ENCODE peak calls at places on chromosomes 16 and 17, in nine cellular contexts. S is foreskin keratinocyte; D is tibial artery; R is adrenal gland; P is lower lobe of right lung; G is PC-9; K is IMR-90; M is psoas muscle; H is CD4-positive, alpha-beta memory T cell. T is an unnamed sample. For H3K27me3 and H3K4me1, the result is how much of the 10 kb centered on the place peaks cover.

GRCh38 chr17:42118545-42118944 is 2.6 kb downstream of the KAT2A start:
- DNase-seq in D (no peak), H (peak), S (no peak), K (peak), G (no peak), R (no peak), P (no peak), M (no peak), T (no peak)

GRCh38 chr16:24013733-24014645 is 178.2 kb downstream of the PRKCB start:
- DNase-seq in D (no peak), K (no peak), P (no peak), G (no peak), M (no peak), S (no peak), R (no peak), H (peak), T (no peak)

GRCh38 chr17:36922175-36922574 is 15.1 kb upstream of the LHX1 start:
- DNase-seq in S (no peak), G (no peak), M (no peak), H (no peak), R (no peak), D (no peak), P (no peak), K (no peak), T (peak)

GRCh38 chr17:34275881-34276280 is 5.9 kb downstream of the CCL7 start:
- DNase-seq in M (no peak), G (no peak), D (no peak), K (peak), R (no peak), S (peak), P (no peak), H (no peak), T (no peak)

GRCh38 chr17:58339775-58340622 is 11.4 kb upstream of the TSPOAP1 start:
- DNase-seq in H (no peak), G (no peak), R (no peak), S (no peak), K (no peak), D (no peak), M (no peak), P (no peak), T (peak)

GRCh38 chr17:9628509-9628908 is 16.8 kb upstream of the USP43 start:
- DNase-seq in H (no peak), G (peak), R (no peak), K (no peak), D (no peak), P (no peak), S (no peak), M (no peak), T (no peak)

GRCh38 chr16:71364306-71364705 is 5.8 kb downstream of the CALB2 start:
- DNase-seq in M (no peak), D (no peak), H (no peak), K (no peak), R (no peak), S (no peak), P (no peak), G (no peak), T (no peak)

GRCh38 chr16:64092284-64092683 is 1029.6 kb downstream of the CDH11 start:
- DNase-seq in K (peak), S (peak), H (no peak), M (no peak), P (no peak), R (no peak), G (no peak), D (no peak), T (no peak)

GRCh38 chr17:83012873-83013778 is 66.3 kb upstream of the METRNL start:
- DNase-seq in K (peak), R (no peak), S (peak), G (no peak), H (no peak), P (no peak), M (no peak), D (no peak), T (no peak)

GRCh38 chr16:31453255-31454204 is 5.8 kb upstream of the ARMC5 start:
- DNase-seq in H (no peak), S (no peak), K (peak), R (peak), G (peak), M (peak), D (peak), P (peak), T (no peak)

GRCh38 chr17:348692-349425 is 3.7 kb downstream of the RPH3AL start:
- DNase-seq in P (peak), S (no peak), G (no peak), D (no peak), H (no peak), K (no peak), R (no peak), M (peak), T (no peak)

GRCh38 chr17:40020146-40020545 is 4.9 kb downstream of the CSF3 start:
- DNase-seq in R (no peak), D (no peak), S (no peak), M (no peak), H (no peak), G (no peak), P (no peak), K (no peak), T (no peak)

GRCh38 chr16:2848933-2849332 is 9.0 kb downstream of the PRSS22 start:
- DNase-seq in G (no peak), H (no peak), S (no peak), P (no peak), K (no peak), M (no peak), D (no peak), R (no peak), T (no peak)

GRCh38 chr17:73976676-73977521 is 226.6 kb upstream of the RPL38 start:
- DNase-seq in H (no peak), P (no peak), D (no peak), K (no peak), M (no peak), S (no peak), R (no peak), G (no peak), T (no peak)

GRCh38 chr16:51641191-51641765 is 490.2 kb upstream of the SALL1 start:
- DNase-seq in P (no peak), M (no peak), S (no peak), R (no peak), H (no peak), D (no peak), G (no peak), K (no peak), T (no peak)

GRCh38 chr17:76048711-76049110 is 21.6 kb upstream of the EVPL start:
- DNase-seq in K (peak), M (no peak), H (peak), P (no peak), S (no peak), G (no peak), R (no peak), D (no peak), T (no peak)

GRCh38 chr17:43880420-43880991 is 26.8 kb downstream of the MPP2 start:
- DNase-seq in S (no peak), M (peak), R (no peak), G (no peak), K (no peak), H (peak), P (peak), D (no peak), T (peak)

GRCh38 chr17:3918372-3919122 is 2.3 kb upstream of the P2RX1 start:
- DNase-seq in K (no peak), P (no peak), M (no peak), G (no peak), H (no peak), S (no peak), R (no peak), D (no peak), T (no peak)

GRCh38 chr16:68658258-68658973 is 13.3 kb downstream of the CDH3 start:
- DNase-seq in R (no peak), D (no peak), M (no peak), G (peak), H (no peak), P (no peak), K (peak), S (peak), T (no peak)

GRCh38 chr17:29049541-29050150 is 6.7 kb downstream of the PIPOX start:
- DNase-seq in D (no peak), K (no peak), S (no peak), H (no peak), M (no peak), P (no peak), G (no peak), R (no peak), T (no peak)

GRCh38 chr17:40611840-40612509 is 35.6 kb downstream of the SMARCE1 start:
- DNase-seq in D (no peak), K (no peak), G (no peak), R (no peak), P (no peak), H (no peak), M (no peak), S (no peak), T (no peak)

GRCh38 chr16:975313-975690 is 4.5 kb upstream of the LMF1 start:
- DNase-seq in H (no peak), S (no peak), P (no peak), R (no peak), D (no peak), M (no peak), K (no peak), G (no peak), T (no peak)
- H3K27me3 ChIP-seq in H (under half), S (under half), P (under half), R (under half), D (under half), M (under half), K (half or more), G (half or more), T (under half)

DNA sequence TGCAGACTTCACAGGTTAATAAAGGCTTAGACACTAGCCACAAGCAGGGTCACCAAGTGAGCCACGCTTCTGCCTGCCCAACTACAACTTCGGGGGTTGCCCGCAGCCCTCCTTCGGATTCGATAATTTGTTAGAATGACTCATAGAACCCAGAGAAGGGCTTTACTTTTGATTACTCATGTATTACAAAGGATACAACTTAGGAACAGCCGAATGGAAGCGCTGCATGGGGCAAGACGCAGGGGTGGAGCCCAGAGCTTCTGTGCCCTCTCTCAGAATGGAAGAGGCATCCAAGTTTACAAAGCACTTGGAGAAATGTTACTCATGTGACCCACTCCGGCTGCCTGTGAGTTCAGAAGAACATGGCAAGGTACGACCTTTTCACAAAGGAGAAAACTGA is 7.5 kb upstream of the CDH5 start:
- DNase-seq in G (peak), K (peak), R (no peak), M (no peak), S (peak), H (no peak), D (no peak), P (no peak), T (no peak)
- H3K4me1 ChIP-seq in G (under half), K (under half), R (under half), M (under half), S (under half), H (under half), D (under half), P (half or more), T (under half)

DNA sequence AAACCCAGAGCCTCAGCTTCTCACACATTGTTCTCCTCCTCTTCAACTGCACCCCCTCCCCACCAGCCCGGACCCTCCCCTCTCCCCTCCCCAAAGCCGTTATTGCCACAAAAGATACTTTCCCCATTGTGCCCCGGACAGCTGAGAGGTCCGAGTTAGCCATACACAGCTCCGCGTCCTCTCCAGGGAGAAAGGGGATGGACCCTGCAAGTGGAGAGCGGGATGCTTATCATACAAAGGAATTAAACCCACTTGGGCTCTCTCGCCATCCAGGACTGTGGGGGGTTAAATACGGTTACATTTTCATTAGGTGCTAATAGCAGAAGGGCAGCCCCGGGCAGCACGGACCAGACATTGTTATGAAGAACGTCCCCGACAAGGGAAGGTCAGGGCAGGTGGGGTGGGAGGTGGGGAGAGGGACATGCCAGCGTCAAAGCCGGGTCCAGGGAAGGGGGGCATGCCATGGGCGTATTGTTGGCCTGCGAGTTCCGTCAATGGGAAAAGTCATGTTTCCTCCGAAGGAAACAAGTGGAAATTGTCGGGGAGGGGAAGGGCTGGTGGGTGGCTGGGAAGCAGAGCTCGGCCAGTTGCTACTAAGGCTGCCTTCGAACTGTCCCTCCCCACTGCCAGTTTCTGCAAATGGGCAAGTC is 99.1 kb downstream of the SOX9 start:
- DNase-seq in P (no peak), K (no peak), S (no peak), G (no peak), M (no peak), R (no peak), D (no peak), H (no peak), T (no peak)
- H3K27me3 ChIP-seq in P (under half), K (under half), S (half or more), G (under half), M (under half), R (under half), D (under half), H (under half), T (under half)

DNA sequence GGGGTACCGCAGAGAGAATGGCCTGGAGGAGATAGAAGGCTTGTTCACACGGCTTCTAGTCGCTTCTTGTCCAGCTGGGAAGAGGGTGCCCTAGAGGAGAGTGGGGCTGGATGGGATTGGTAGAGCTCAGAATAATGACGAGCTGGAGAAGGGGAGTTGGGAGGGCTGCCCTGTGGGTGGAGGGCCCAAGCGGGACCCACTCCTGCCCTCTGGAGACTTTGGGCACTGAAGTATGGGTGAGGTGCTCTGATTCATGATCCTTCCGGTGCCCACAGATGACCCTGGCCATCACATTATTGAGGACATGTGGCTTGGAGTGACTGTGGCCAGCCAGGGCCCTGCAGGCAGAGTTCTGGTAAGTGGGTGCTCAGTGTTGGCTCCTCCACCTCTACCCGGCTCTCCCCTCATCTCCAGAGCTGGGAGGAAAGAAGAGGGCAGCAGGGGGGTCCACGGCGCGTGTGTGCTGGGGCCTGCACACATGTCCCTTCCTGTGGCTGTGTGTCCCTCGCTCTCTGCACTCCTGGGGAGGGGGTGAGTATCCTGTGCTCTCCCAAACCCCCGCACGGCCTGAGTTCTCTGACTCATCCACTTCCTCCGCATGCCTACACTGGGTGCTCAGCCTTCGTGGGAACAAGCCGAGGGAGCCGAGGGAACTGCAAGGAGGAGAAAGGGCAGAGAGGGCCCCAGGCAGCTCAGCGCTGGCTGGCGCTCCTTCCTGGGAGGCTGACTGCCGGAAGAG is 8.5 kb downstream of the ITGA3 start:
- DNase-seq in K (peak), M (peak), D (peak), G (peak), S (peak), R (no peak), H (no peak), P (peak), T (peak)
- H3K4me1 ChIP-seq in K (half or more), M (half or more), D (under half), G (half or more), S (under half), R (half or more), H (under half), P (half or more), T (under half)

T was measured in aorta.